ENCODE peak calls at places on chromosomes 12 and 14, in five cellular contexts. L is GM12878, D is astrocyte, G is GM23248, F is endothelial cell of umbilical vein. H is an unnamed sample. For H3K9me3, the result is how much of the 10 kb centered on the place peaks cover.

GRCh38 chr14:103899316-103899715 is 28.9 kb upstream of the TDRD9 start:
- DNase-seq in F (no peak), D (no peak), L (no peak), G (no peak), H (no peak)

GRCh38 chr14:87483651-87484260 is 509.2 kb downstream of the GALC start:
- DNase-seq in G (peak), D (peak), L (no peak), F (no peak), H (no peak)

GRCh38 chr14:104265918-104266642 is 127.7 kb downstream of the KIF26A start:
- DNase-seq in F (no peak), L (no peak), G (no peak), D (no peak), H (no peak)

GRCh38 chr12:81167694-81168093 is 89.8 kb downstream of the ACSS3 start:
- DNase-seq in F (peak), D (peak), G (peak), L (no peak), H (peak)

GRCh38 chr12:108807996-108808725 is 49.2 kb downstream of the SSH1 start:
- DNase-seq in L (no peak), F (no peak), D (no peak), G (peak), H (no peak)

GRCh38 chr12:76317976-76318375 is 30.2 kb downstream of the BBS10 start:
- DNase-seq in D (no peak), F (no peak), G (no peak), L (no peak), H (no peak)

GRCh38 chr12:122024132-122024785 is 2.6 kb downstream of the BCL7A start:
- DNase-seq in F (no peak), L (no peak), G (peak), D (no peak), H (no peak)

GRCh38 chr12:124752437-124753229 is 111.0 kb downstream of the SCARB1 start:
- DNase-seq in L (no peak), D (no peak), F (no peak), G (peak), H (peak)

GRCh38 chr12:58413794-58414193 is 472.4 kb downstream of the ATP23 start:
- DNase-seq in D (peak), L (no peak), G (peak), F (peak), H (no peak)

GRCh38 chr12:93785262-93786010 is 108.3 kb downstream of the CRADD start:
- DNase-seq in D (peak), F (peak), L (no peak), G (peak), H (peak)

GRCh38 chr12:9673404-9674225 is 4.1 kb downstream of the CLEC2D start:
- DNase-seq in G (peak), L (no peak), F (peak), D (peak), H (peak)

GRCh38 chr14:74038015-74038859 is 19.1 kb downstream of the BBOF1 start:
- DNase-seq in G (peak), F (peak), D (peak), L (no peak), H (peak)

GRCh38 chr14:79831198-79831890 is 380.0 kb downstream of the DIO2 start:
- DNase-seq in F (no peak), G (peak), D (no peak), L (no peak), H (peak)

GRCh38 chr12:125351788-125352187 is 286.6 kb downstream of the AACS start:
- DNase-seq in D (no peak), L (no peak), F (no peak), G (no peak), H (no peak)

GRCh38 chr14:21023817-21024667 is 819 bp downstream of the NDRG2 start:
- DNase-seq in F (no peak), G (no peak), L (no peak), D (no peak), H (no peak)

GRCh38 chr14:103330536-103330935 is 3.5 kb upstream of the EIF5 start:
- DNase-seq in G (no peak), F (no peak), L (no peak), D (no peak), H (no peak)

GRCh38 chr14:44162197-44162596 is 344.9 kb downstream of the FSCB start:
- DNase-seq in F (no peak), L (no peak), G (no peak), D (no peak), H (no peak)

GRCh38 chr12:124734224-124734788 is 129.4 kb downstream of the SCARB1 start:
- DNase-seq in G (no peak), L (no peak), F (no peak), D (no peak), H (peak)

GRCh38 chr14:99066378-99066777 is 205.6 kb downstream of the BCL11B start:
- DNase-seq in D (no peak), G (no peak), F (no peak), L (no peak), H (no peak)

GRCh38 chr12:124738636-124739467 is 124.8 kb downstream of the SCARB1 start:
- DNase-seq in L (no peak), G (no peak), D (peak), F (peak), H (no peak)

GRCh38 chr12:65998031-65998430 is 132.5 kb downstream of the LLPH start:
- DNase-seq in D (no peak), L (no peak), F (no peak), G (no peak), H (no peak)

GRCh38 chr14:99190696-99191662 is 81.0 kb downstream of the BCL11B start:
- DNase-seq in D (no peak), L (no peak), G (no peak), F (no peak), H (peak)

GRCh38 chr12:117580718-117581062 is 219.3 kb upstream of the NOS1 start:
- DNase-seq in L (no peak), D (no peak), F (no peak), G (no peak), H (peak)

GRCh38 chr14:29653303-29653702 is 274.3 kb downstream of the PRKD1 start:
- DNase-seq in D (no peak), L (no peak), F (no peak), G (no peak), H (no peak)

GRCh38 chr14:58152569-58152857 is 500 bp upstream of the ARMH4 start:
- DNase-seq in G (no peak), L (no peak), D (no peak), F (no peak), H (no peak)

GRCh38 chr12:112537710-112538396 is 119.1 kb downstream of the PTPN11 start:
- DNase-seq in G (no peak), F (no peak), L (no peak), D (peak), H (peak)

GRCh38 chr12:49543221-49543913 is 4.5 kb downstream of the KCNH3 start:
- DNase-seq in G (no peak), L (no peak), D (no peak), F (no peak), H (no peak)

GRCh38 chr12:49545815-49546214 is 7.0 kb downstream of the KCNH3 start:
- DNase-seq in G (no peak), L (no peak), D (no peak), F (no peak), H (no peak)

GRCh38 chr12:49542592-49543160 is 3.8 kb downstream of the KCNH3 start:
- DNase-seq in G (no peak), L (no peak), F (no peak), D (no peak), H (no peak)

GRCh38 chr12:49541911-49542505 is 3.2 kb downstream of the KCNH3 start:
- DNase-seq in D (no peak), G (no peak), L (no peak), F (no peak), H (no peak)

DNA sequence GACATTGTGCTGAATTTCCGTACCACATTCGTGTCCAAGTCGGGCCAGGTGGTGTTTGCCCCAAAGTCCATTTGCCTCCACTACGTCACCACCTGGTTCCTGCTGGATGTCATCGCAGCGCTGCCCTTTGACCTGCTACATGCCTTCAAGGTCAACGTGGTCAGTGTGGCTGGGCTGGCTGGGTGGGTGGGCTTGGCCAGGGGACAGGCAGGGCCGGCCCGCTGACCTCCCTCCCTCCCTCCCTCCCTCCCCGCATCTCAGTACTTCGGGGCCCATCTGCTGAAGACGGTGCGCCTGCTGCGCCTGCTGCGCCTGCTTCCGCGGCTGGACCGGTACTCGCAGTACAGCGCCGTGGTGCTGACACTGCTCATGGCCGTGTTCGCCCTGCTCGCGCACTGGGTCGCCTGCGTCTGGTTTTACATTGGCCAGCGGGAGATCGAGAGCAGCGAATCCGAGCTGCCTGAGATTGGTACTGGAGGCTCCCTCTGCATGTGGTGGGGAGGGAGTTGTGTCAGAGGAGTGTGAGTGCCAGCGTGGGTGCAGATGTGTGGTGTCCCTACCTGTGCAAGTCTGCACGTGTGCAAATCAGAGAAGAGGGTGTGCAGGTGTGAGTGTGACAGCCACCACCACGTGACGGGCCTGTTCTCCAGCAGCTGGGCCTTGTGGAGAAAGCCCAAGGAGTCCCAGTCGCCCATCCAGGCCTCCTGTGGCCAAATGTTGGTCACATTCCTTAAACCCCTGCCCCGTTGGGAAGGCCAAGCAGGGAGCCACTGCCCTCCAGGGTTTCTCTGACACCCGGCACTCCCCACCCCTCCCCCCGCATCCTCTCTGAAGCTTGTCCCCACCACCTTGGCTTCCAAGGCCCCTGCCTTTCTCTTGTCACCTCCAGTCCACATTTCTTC is 5.3 kb downstream of the KCNH3 start:
- DNase-seq in L (no peak), F (no peak), D (no peak), G (no peak), H (no peak)
- TF ChIP-seq EZH2 in L (no peak), F (no peak), D (no peak), G (no peak), H (no peak)

DNA sequence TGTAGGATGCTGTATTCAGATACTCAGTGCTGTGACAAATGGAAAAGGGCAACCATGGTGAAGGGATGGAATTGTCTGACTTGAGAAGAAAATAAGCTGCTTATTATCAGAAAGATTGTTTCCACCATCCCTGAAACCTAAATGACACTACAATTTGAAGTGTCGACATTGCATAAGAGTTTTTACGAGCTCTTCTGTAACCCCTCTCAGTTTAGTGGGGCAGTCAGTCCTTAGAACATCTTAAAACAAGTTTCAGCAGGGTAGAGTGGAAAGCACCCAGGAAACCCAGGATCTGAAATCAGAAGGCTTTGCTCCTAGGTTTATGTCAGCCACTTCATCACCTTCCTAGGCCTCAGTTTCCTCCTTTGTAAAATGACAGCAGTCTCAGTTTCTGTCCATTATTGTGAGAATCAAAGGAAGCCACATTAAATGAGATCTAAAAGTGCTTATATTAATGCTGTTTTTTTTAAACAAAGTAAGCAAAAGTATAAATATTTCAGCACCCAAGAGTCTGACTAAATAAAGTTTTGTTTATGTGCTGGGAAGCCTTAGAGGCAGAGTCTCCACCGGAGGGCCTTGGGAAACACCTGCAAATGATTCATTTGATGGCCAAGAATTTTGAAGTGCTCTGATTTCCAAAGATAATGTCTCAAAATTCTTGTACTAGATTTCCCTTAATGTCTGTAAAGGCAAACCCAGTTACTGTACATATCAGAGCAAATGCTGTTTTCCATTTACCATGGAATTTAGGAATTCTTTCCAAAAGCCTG is 1.8 kb downstream of the IFT43 start:
- DNase-seq in G (no peak), D (no peak), F (peak), L (no peak), H (no peak)
- H3K27ac ChIP-seq in G (no peak), D (no peak), F (peak), L (no peak), H (no peak)

DNA sequence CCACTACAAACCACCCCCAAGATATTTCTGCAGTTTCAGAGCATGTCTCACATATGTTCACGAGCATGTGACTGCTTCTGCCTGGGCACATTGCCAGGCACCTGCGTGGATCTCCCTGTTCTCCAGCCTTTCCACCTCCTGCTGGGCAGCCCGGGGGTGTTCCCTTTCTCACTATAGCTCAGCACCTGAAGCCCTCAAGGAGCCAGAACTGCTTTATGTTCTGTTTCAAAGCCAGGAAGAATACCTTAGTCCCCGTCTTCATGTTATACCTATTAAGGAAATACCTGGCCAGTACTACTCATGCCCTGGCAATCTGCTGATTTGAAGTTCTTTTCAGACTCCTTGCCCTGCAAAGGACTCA is 4.2 kb upstream of the FGF6 start:
- DNase-seq in G (no peak), F (no peak), L (no peak), D (no peak), H (peak)
- H3K9me3 ChIP-seq in G (under half), F (under half), L (under half), D (under half), H (under half)

GRCh38 chr14:76136476-76137160 is 15.1 kb upstream of the GPATCH2L start:
- DNase-seq in F (no peak), D (no peak), L (no peak), G (no peak), H (no peak)
- TF ChIP-seq EZH2 in F (no peak), D (no peak), L (no peak), G (no peak), H (peak)

DNA sequence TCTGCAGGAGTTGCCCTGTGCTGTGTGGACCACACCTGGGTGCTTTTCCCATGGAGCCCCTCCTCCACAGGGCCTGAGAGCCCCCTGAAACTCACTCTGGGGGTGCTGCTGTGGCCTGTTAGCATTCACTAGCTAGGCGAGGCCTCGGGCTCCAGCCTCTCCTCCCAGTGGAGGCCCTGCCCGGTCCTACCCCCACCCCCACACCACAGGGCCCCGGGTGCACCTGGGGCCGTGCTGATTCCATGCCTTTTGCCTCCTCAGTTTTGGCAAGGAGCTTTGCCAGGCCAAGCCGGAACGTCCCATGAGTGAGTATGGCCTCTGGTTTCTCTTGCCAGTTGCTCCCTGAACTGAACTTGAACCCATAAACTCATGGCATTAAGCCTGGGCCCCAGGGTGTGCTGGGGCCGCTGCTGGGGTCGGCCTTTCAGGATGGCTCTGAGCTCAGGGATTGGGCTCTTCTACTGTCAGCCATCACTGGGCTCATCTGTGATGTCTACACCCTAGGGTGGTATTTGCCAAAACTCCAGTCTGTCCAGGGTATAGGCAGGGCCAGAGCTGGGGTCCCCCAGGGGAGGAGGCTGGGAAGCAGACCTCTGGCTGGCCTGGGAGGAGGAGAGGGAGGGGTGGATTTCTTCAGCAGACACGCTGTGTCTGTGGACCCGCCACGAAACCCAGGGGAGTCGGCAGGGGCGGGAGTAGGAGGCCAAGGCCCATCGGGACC is 58.7 kb upstream of the TSPAN9 start:
- DNase-seq in F (no peak), L (no peak), G (no peak), D (no peak), H (no peak)
- H3K27ac ChIP-seq in F (no peak), L (no peak), G (no peak), D (no peak), H (no peak)

GRCh38 chr14:106380740-106381139 is 854.4 kb downstream of the TMEM121 start:
- DNase-seq in F (no peak), G (no peak), D (no peak), L (no peak), H (no peak)

GRCh38 chr14:106377432-106377831 is 851.0 kb downstream of the TMEM121 start:
- DNase-seq in L (no peak), G (no peak), F (no peak), D (no peak), H (no peak)

GRCh38 chr14:106372870-106373657 is 846.7 kb downstream of the TMEM121 start:
- DNase-seq in G (peak), L (no peak), F (no peak), D (no peak), H (peak)

DNA sequence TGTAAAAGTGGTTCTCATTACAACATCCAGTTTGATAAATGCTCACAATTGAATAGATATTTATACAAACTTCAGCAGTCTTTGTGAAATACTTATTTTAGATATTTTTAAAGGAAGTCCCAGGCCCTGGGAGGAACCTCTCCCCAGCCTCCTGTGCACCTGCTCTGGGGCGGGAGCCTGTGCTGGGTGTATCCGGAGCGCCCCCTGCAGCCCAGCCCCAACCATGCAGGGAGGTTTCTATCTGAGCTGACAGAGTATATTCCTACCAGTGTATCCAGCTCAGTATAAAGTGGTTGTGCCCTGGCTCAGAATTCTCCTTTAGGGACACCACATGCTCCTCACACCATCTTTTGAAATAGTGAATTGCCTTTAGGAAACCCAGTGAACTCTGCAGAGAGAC is 851.8 kb downstream of the TMEM121 start:
- DNase-seq in F (no peak), L (no peak), G (no peak), D (no peak), H (peak)
- H3K9me3 ChIP-seq in F (under half), L (under half), G (under half), D (under half), H (under half)

H was measured in A673.